ENCODE peak calls at places on chromosomes 16 and 17, in six cellular contexts. D is lower lobe of right lung, N is colonic mucosa, X is neural progenitor cell, T is upper lobe of right lung, O is heart left ventricle. B is an unnamed sample.

GRCh38 chr16:57764006-57764340 is 28.4 kb downstream of the KATNB1 start:
- DNase-seq in N (no peak), D (no peak), X (no peak), O (peak; percentile 10), T (no peak), B (no peak)

GRCh38 chr17:72388765-72389473 is 268.1 kb downstream of the SOX9 start:
- DNase-seq in N (no peak), D (no peak), T (no peak), O (no peak), X (no peak), B (no peak)

GRCh38 chr17:59746849-59747445 is 39.5 kb downstream of the VMP1 start:
- DNase-seq in X (peak; percentile 24), D (no peak), N (no peak), O (no peak), T (no peak), B (no peak)

GRCh38 chr17:83012873-83013778 is 66.3 kb upstream of the METRNL start:
- DNase-seq in X (no peak), T (no peak), O (no peak), D (no peak), N (peak; percentile 12), B (no peak)

GRCh38 chr16:10895053-10895946 is 18.3 kb downstream of the CIITA start:
- DNase-seq in O (peak; percentile 60), T (no peak), D (no peak), N (peak; percentile 47), X (peak; percentile 90), B (no peak)

GRCh38 chr16:47059991-47060390 is 83.8 kb downstream of the NETO2 start:
- DNase-seq in O (no peak), T (peak; percentile 6), N (no peak), X (no peak), D (no peak), B (no peak)

GRCh38 chr16:814974-815373 is 14.4 kb upstream of the GNG13 start:
- DNase-seq in N (no peak), O (no peak), X (no peak), D (no peak), T (no peak), B (no peak)

GRCh38 chr16:13612623-13613022 is 307.3 kb upstream of the ERCC4 start:
- DNase-seq in X (no peak), O (no peak), N (no peak), T (no peak), D (no peak), B (no peak)

GRCh38 chr17:10697092-10698081 is at the start of the genes ADPRM and SCO1:
- DNase-seq in D (peak; percentile 97), O (peak; percentile 96), T (peak; percentile 97), X (peak; percentile 98), N (peak; percentile 97), B (peak; percentile 76)

GRCh38 chr16:80123189-80123588 is 417.6 kb upstream of the DYNLRB2 start:
- DNase-seq in O (no peak), X (no peak), N (no peak), T (no peak), D (no peak), B (no peak)

GRCh38 chr17:40678902-40679522 is 14.0 kb upstream of the KRT222 start:
- DNase-seq in X (no peak), N (no peak), T (no peak), D (no peak), O (no peak), B (no peak)

GRCh38 chr17:32852811-32853210 is 24.1 kb downstream of the MYO1D start:
- DNase-seq in D (no peak), T (no peak), N (no peak), X (no peak), O (no peak), B (no peak)

GRCh38 chr17:57151798-57152197 is 66.8 kb downstream of the AKAP1 start:
- DNase-seq in T (no peak), X (no peak), O (no peak), N (no peak), D (no peak), B (no peak)
- H3K9me3 ChIP-seq in T (no peaks in the 10 kb centered on the region), X (no peaks in the 10 kb centered on the region), O (no peaks in the 10 kb centered on the region), N (no peaks in the 10 kb centered on the region), D (no peaks in the 10 kb centered on the region), B (no peaks in the 10 kb centered on the region)

GRCh38 chr16:2064368-2064945 is 16.7 kb downstream of the TSC2 start:
- DNase-seq in N (no peak), T (no peak), X (no peak), D (no peak), O (no peak), B (no peak)

GRCh38 chr16:2061526-2061925 is 13.7 kb downstream of the TSC2 start:
- DNase-seq in O (no peak), N (no peak), X (no peak), D (no peak), T (no peak), B (no peak)

GRCh38 chr16:2062801-2063200 is 15.0 kb downstream of the TSC2 start:
- DNase-seq in N (no peak), T (no peak), O (no peak), X (no peak), D (no peak), B (no peak)

GRCh38 chr16:2063861-2064260 is 16.1 kb downstream of the TSC2 start:
- DNase-seq in X (no peak), T (no peak), N (no peak), D (no peak), O (no peak), B (no peak)

DNA sequence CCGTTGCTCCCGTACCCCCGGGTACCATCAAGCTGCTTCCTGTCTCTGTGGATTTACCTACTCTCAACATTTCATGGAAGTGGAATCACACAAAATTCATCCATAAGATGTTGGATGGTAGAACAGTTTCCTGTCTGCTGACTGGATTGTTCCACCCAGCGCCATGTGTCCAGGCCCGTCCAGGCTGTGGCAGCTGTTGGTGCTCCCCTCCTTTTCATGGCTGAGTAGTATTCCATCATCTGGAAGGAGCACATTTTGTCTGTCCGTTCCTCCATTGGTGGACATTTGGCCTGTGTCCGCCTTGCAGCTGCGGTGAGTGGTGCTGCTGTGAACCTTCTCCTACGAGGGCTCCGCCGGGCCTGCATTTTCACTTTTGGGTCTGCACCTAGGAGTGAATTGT is 18.4 kb downstream of the TSC2 start:
- DNase-seq in D (no peak), O (no peak), N (no peak), X (no peak), T (no peak), B (no peak)
- H3K36me3 ChIP-seq in D (peaks cover 91% of the 10 kb centered on the region), O (peaks cover 89% of the 10 kb centered on the region), N (peaks cover 12% of the 10 kb centered on the region), X (no peaks in the 10 kb centered on the region), T (peaks cover 65% of the 10 kb centered on the region), B (no peaks in the 10 kb centered on the region)

DNA sequence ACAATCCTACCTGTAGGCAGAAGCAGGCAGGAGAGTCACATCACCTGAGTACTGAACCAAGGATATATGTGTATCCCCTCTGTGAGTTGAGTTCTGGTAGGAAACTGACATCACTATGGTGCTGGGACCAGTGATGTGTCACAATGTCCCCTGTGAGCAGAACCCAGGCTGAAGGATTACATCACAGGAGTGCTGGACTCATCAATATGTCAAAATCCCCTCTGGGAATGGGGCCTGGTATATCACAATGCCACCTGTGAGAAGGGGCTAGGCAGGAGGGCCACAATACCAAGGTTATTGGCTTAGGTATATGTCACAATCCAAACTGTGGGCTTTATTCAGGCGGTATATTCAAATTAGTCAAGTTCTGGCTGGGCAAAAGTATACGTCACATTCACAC is 2098.3 kb downstream of the TP53TG3F start:
- DNase-seq in O (no peak), X (no peak), T (no peak), N (no peak), D (no peak), B (no peak)
- H3K9me3 ChIP-seq in O (no peaks in the 10 kb centered on the region), X (peaks cover 28% of the 10 kb centered on the region), T (no peaks in the 10 kb centered on the region), N (no peaks in the 10 kb centered on the region), D (no peaks in the 10 kb centered on the region), B (no peaks in the 10 kb centered on the region)

DNA sequence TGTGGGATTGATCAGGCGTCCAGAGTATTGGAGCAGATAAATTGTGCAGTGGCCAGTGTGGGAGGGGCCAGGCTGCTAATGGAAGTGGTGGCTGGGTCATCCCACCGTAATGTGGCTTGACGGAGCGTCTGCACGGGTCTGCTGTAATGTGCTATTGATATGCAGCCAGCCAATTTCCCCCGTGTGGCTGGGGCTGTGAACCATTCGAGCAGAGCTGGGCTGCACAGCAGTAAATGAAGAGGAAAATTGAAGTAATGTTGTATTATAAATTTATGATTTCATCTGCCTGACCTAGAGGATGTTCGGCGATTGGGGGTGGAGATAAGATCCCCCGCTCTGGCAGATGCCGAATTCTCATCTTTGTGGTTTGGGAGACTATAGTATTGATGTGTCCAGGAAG is 121.5 kb downstream of the CCDC182 start:
- DNase-seq in N (no peak), D (no peak), X (no peak), T (peak; percentile 38), O (peak; percentile 24), B (no peak)
- H3K36me3 ChIP-seq in N (no peaks in the 10 kb centered on the region), D (no peaks in the 10 kb centered on the region), X (no peaks in the 10 kb centered on the region), T (no peaks in the 10 kb centered on the region), O (peaks cover 6% of the 10 kb centered on the region), B (no peaks in the 10 kb centered on the region)

DNA sequence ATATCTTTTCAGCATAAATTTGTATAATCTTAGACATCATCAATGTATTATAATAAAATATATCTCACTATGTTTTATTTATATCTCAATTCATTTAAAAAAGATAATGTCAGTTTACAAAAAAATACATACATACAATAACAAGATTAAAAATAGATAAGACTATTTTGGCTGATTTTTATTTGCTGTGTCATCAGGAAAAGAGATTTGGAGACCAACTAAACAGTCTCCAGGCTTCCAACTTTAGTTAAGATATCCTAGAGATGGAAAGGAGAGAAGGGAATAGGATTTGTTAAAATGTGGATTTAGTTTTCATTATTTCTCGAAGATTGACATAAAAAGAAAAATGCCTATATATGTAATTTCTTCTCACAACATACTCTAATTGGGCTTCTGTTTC is 433.8 kb upstream of the TOM1L1 start:
- DNase-seq in X (no peak), T (no peak), O (no peak), N (no peak), D (no peak), B (no peak)
- H3K9me3 ChIP-seq in X (no peaks in the 10 kb centered on the region), T (no peaks in the 10 kb centered on the region), O (no peaks in the 10 kb centered on the region), N (no peaks in the 10 kb centered on the region), D (no peaks in the 10 kb centered on the region), B (no peaks in the 10 kb centered on the region)